ENCODE peak calls at places on chromosome 17, in eight cellular contexts. F is colonic mucosa, Y is GM06990, V is gastrocnemius medialis, P is lung, O is cardiac muscle cell, X is ovary, R is uterus. L is an unnamed sample.

GRCh38 chr17:45410144-45411091 is 22.3 kb downstream of the ARHGAP27 start:
- DNase-seq in F (peak; percentile 43), Y (peak; percentile 69), V (no peak), P (no peak), O (no peak), X (no peak), R (no peak), L (no peak)

GRCh38 chr17:40452074-40452787 is 9.0 kb downstream of the IGFBP4 start:
- DNase-seq in F (no peak), Y (no peak), V (no peak), P (no peak), O (peak; percentile 93), X (peak; percentile 78), R (peak; percentile 75), L (no peak)

GRCh38 chr17:48427598-48427997 is 2.4 kb downstream of the SKAP1 start:
- DNase-seq in F (no peak), Y (peak; percentile 48), V (no peak), P (no peak), O (no peak), X (no peak), R (no peak), L (no peak)

GRCh38 chr17:31256936-31257335 is 40.1 kb downstream of the OMG start:
- DNase-seq in F (no peak), Y (no peak), V (no peak), P (no peak), O (no peak), X (no peak), R (no peak), L (no peak)

GRCh38 chr17:65595071-65595655 is 33.7 kb upstream of the AXIN2 start:
- DNase-seq in F (no peak), Y (no peak), V (no peak), P (no peak), O (no peak), X (no peak), R (peak; percentile 23), L (no peak)

GRCh38 chr17:46958192-46958591 is 20.9 kb downstream of the RPRML start:
- DNase-seq in F (no peak), Y (no peak), V (no peak), P (no peak), O (peak; percentile 57), X (no peak), R (no peak), L (no peak)

GRCh38 chr17:57355090-57355859 is 99.0 kb downstream of the MSI2 start:
- DNase-seq in F (no peak), Y (no peak), V (no peak), P (no peak), O (no peak), X (no peak), R (no peak), L (no peak)

GRCh38 chr17:73826181-73826871 is 182.1 kb upstream of the SDK2 start:
- DNase-seq in F (no peak), Y (no peak), V (no peak), P (no peak), O (no peak), X (no peak), R (no peak), L (no peak)

GRCh38 chr17:47829870-47830269 is 1.5 kb downstream of the MRPL10 start:
- DNase-seq in F (no peak), Y (no peak), V (no peak), P (no peak), O (no peak), X (no peak), R (no peak), L (no peak)

GRCh38 chr17:41655611-41656111 is 31.3 kb upstream of the KRT17 start:
- DNase-seq in F (peak; percentile 93), Y (no peak), V (no peak), P (peak; percentile 83), O (no peak), X (no peak), R (no peak), L (peak; percentile 86)

GRCh38 chr17:34389343-34389742 is 26.3 kb upstream of the CCL1 start:
- DNase-seq in F (no peak), Y (no peak), V (no peak), P (no peak), O (no peak), X (no peak), R (no peak), L (no peak)

GRCh38 chr17:50289268-50289667 is 15.0 kb downstream of the TMEM92 start:
- DNase-seq in F (no peak), Y (no peak), V (no peak), P (no peak), O (peak; percentile 51), X (no peak), R (peak; percentile 54), L (no peak)

GRCh38 chr17:81008140-81008539 is 16.5 kb downstream of the CHMP6 start:
- DNase-seq in F (no peak), Y (no peak), V (no peak), P (no peak), O (no peak), X (no peak), R (no peak), L (no peak)

GRCh38 chr17:73466704-73467433 is 155.1 kb upstream of the CDC42EP4 start:
- DNase-seq in F (no peak), Y (no peak), V (no peak), P (no peak), O (no peak), X (no peak), R (no peak), L (no peak)

GRCh38 chr17:51662204-51663056 is 402.1 kb downstream of the UTP18 start:
- DNase-seq in F (no peak), Y (no peak), V (no peak), P (no peak), O (no peak), X (no peak), R (no peak), L (no peak)

GRCh38 chr17:35291802-35292201 is 48.9 kb downstream of the SLFN5 start:
- DNase-seq in F (no peak), Y (no peak), V (no peak), P (no peak), O (peak; percentile 75), X (no peak), R (no peak), L (no peak)

GRCh38 chr17:11391134-11391533 is 150.1 kb downstream of the SHISA6 start:
- DNase-seq in F (peak; percentile 44), Y (no peak), V (no peak), P (no peak), O (no peak), X (no peak), R (no peak), L (no peak)

DNA sequence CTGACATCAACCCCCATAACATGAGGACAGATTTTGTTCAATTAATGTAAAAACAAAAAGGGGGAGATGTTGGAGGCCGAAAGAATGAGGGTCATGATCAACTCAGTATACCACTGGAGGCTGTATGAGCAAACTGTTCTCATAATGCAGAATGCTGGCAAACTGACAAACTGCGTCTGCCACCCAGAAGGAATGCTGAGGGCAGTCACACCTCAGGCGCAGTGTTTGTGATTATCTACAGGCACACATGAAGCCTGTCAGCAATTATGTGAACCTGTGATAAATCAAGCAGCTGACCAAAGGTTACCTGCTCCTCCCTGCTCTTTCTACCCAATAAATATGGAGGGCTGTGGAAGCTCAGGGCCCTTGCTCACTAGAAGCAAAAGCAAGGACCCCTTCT is 27.3 kb downstream of the CD300LG start:
- DNase-seq in F (peak; percentile 84), Y (no peak), V (no peak), P (no peak), O (no peak), X (no peak), R (no peak), L (no peak)
- H3K4me3 ChIP-seq in F (no peak overlapping the region), Y (no peak overlapping the region), V (no peak overlapping the region), P (no peak overlapping the region), O (no peak overlapping the region), X (no peak overlapping the region), R (no peak overlapping the region), L (no peak overlapping the region)

DNA sequence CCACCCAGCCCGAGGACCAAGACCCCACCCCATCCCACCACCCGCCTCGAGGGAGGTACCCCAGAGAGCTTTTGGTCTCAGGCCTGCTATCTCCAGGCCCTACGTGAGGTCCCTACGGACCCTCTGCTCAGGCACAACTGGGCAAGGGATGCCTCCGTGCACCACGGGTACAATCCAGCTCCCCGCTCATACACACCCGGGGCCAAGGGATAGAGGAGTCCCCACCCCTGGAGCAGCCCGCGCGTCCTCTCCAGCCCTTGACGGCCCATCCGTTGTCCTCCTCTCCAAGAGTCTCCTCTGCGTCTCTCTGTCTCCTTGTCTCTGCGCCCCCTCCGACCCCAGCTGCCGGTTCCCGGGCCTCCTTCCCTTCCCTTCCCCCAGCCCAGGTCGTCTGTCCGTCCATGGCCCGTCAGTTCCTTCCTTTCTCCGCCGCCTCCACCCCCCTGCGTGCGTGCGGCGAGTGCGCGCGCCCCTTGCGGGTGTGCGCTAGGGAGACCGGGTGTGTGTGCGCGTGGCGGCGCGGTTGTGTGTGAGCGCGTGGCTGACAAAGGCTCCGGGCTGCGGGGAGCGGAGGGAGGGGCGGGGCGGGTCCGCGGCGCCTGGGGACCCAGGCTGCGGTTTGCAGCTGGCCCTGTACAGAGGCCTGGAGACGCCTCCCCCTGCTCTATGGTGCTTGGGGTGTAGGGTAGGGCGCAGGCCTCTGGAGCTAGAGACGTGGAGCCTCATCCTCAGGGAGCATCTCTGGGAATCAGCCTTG is 928 bp downstream of the SPNS2 start:
- DNase-seq in F (no peak), Y (no peak), V (no peak), P (no peak), O (no peak), X (no peak), R (no peak), L (no peak)
- H3K4me3 ChIP-seq in F (peak overlapping the region; percentile 43), Y (no peak overlapping the region), V (peak overlapping the region; percentile 51), P (peak overlapping the region; percentile 66), O (peak overlapping the region; percentile 13), X (peak overlapping the region; percentile 30), R (peak overlapping the region; percentile 22), L (peak overlapping the region; percentile 30)

GRCh38 chr17:77319211-77320031 is 178.7 kb downstream of the SEC14L1 start:
- DNase-seq in F (peak; percentile 94), Y (peak; percentile 78), V (peak; percentile 93), P (peak; percentile 87), O (peak; percentile 82), X (peak; percentile 88), R (peak; percentile 81), L (peak; percentile 73)
- H3K4me3 ChIP-seq in F (peak overlapping the region; percentile 29), Y (peak overlapping the region; percentile 79), V (peak overlapping the region; percentile 57), P (peak overlapping the region; percentile 49), O (no peak overlapping the region), X (peak overlapping the region; percentile 43), R (peak overlapping the region; percentile 38), L (peak overlapping the region; percentile 35)

GRCh38 chr17:82844796-82845162 is 5.0 kb upstream of the ZNF750 start:
- DNase-seq in F (no peak), Y (no peak), V (no peak), P (no peak), O (no peak), X (no peak), R (no peak), L (no peak)

GRCh38 chr17:82846061-82846691 is 6.4 kb upstream of the ZNF750 start:
- DNase-seq in F (no peak), Y (no peak), V (no peak), P (no peak), O (no peak), X (no peak), R (no peak), L (no peak)

GRCh38 chr17:82848022-82848592 is 8.3 kb upstream of the ZNF750 start:
- DNase-seq in F (peak; percentile 85), Y (no peak), V (no peak), P (peak; percentile 81), O (no peak), X (peak; percentile 69), R (peak; percentile 66), L (no peak)

GRCh38 chr17:82843904-82844640 is 4.2 kb upstream of the ZNF750 start:
- DNase-seq in F (no peak), Y (no peak), V (no peak), P (no peak), O (no peak), X (no peak), R (no peak), L (no peak)

GRCh38 chr17:82845163-82845807 is 5.5 kb upstream of the ZNF750 start:
- DNase-seq in F (no peak), Y (no peak), V (no peak), P (peak; percentile 44), O (peak; percentile 42), X (no peak), R (no peak), L (no peak)
- H3K4me3 ChIP-seq in F (no peak overlapping the region), Y (no peak overlapping the region), V (peak overlapping the region; percentile 40), P (peak overlapping the region; percentile 22), O (no peak overlapping the region), X (no peak overlapping the region), R (no peak overlapping the region), L (no peak overlapping the region)

L was measured in pancreas.